ENCODE peak calls at places on chromosomes 4 and X, in seven cellular contexts. Z is tibial nerve; Y is activated CD8-positive, alpha-beta memory T cell treated with anti-CD3 and anti-CD28 coated beads, Interleukin-2, amount 50 U/mL, for 4 hours; T is NCI-H345; F is occipital lobe; H is progenitor cell of endocrine pancreas; U is foreskin melanocyte. K is an unnamed sample.

GRCh38 chrX:37716502-37717068 is 31.0 kb downstream of the XK start:
- DNase-seq in T (no peak), Z (no peak), Y (no peak), F (no peak), U (no peak), H (no peak), K (no peak)

GRCh38 chrX:19554786-19555185 is 39.5 kb upstream of the MAP3K15 start:
- DNase-seq in T (no peak), Y (no peak), H (no peak), U (peak), Z (no peak), F (no peak), K (no peak)

GRCh38 chr4:81845761-81846160 is 374.1 kb upstream of the RASGEF1B start:
- DNase-seq in T (no peak), Z (no peak), H (no peak), Y (no peak), F (no peak), U (no peak), K (no peak)

GRCh38 chr4:139746430-139746829 is 80.8 kb downstream of the MGST2 start:
- DNase-seq in U (no peak), Z (no peak), F (no peak), H (no peak), T (no peak), Y (no peak), K (no peak)

GRCh38 chr4:9762823-9763475 is 18.5 kb upstream of the DRD5 start:
- DNase-seq in T (peak), Z (peak), F (peak), Y (no peak), U (peak), H (peak), K (peak)

GRCh38 chr4:87188932-87189331 is 31.5 kb downstream of the KLHL8 start:
- DNase-seq in U (no peak), H (no peak), Y (no peak), Z (no peak), F (no peak), T (no peak), K (no peak)

GRCh38 chr4:1041147-1041935 is 29.9 kb downstream of the FGFRL1 start:
- DNase-seq in U (no peak), F (peak), T (peak), H (no peak), Y (no peak), Z (no peak), K (peak)

GRCh38 chr4:83369825-83370639 is 35.4 kb upstream of the HPSE start:
- DNase-seq in H (no peak), Y (no peak), Z (no peak), U (no peak), T (no peak), F (no peak), K (no peak)

GRCh38 chr4:189773909-189774308 is 166.8 kb upstream of the FRG1 start:
- DNase-seq in Z (no peak), U (no peak), H (no peak), Y (no peak), T (no peak), F (no peak), K (no peak)

GRCh38 chrX:56800801-56801200 is 71.8 kb downstream of the NBDY start:
- DNase-seq in U (no peak), Z (no peak), Y (peak), T (no peak), F (no peak), H (no peak), K (no peak)

GRCh38 chr4:61380865-61381264 is 180.7 kb downstream of the ADGRL3 start:
- DNase-seq in F (no peak), H (no peak), U (no peak), T (peak), Y (no peak), Z (no peak), K (no peak)

GRCh38 chr4:17561195-17561909 is 15.6 kb upstream of the LAP3 start:
- DNase-seq in Y (no peak), F (peak), T (no peak), U (no peak), H (no peak), Z (no peak), K (no peak)

GRCh38 chr4:46886711-46887110 is 22.3 kb downstream of the COX7B2 start:
- DNase-seq in Y (no peak), Z (no peak), H (no peak), F (no peak), U (peak), T (no peak), K (no peak)

GRCh38 chr4:185859106-185859505 is 47.1 kb upstream of the SORBS2 start:
- DNase-seq in H (no peak), U (peak), Y (no peak), Z (no peak), F (no peak), T (no peak), K (peak)

GRCh38 chr4:19248023-19248422 is 1003.7 kb upstream of the SLIT2 start:
- DNase-seq in H (no peak), F (no peak), T (no peak), Z (no peak), U (no peak), Y (no peak), K (no peak)

GRCh38 chr4:142615324-142615665 is 230.8 kb downstream of the INPP4B start:
- DNase-seq in F (no peak), Y (no peak), T (no peak), H (no peak), Z (no peak), U (no peak), K (peak)

GRCh38 chr4:124325676-124326075 is 386.9 kb downstream of the ANKRD50 start:
- DNase-seq in Y (no peak), F (no peak), H (no peak), Z (no peak), T (no peak), U (no peak), K (no peak)

GRCh38 chr4:185863946-185864345 is 52.0 kb upstream of the SORBS2 start:
- DNase-seq in Z (no peak), F (no peak), T (no peak), Y (no peak), U (no peak), H (no peak), K (no peak)

GRCh38 chrX:29257516-29257915 is 670.3 kb downstream of the IL1RAPL1 start:
- DNase-seq in T (no peak), H (no peak), Z (no peak), U (peak), F (no peak), Y (no peak), K (no peak)

GRCh38 chrX:12977761-12978204 is 2.9 kb downstream of the TMSB4X start:
- DNase-seq in T (no peak), Z (no peak), H (no peak), U (no peak), F (no peak), Y (no peak), K (no peak)

GRCh38 chr4:40419231-40419912 is 84.2 kb downstream of the CHRNA9 start:
- DNase-seq in Z (no peak), F (no peak), Y (no peak), H (no peak), U (no peak), T (no peak), K (no peak)

GRCh38 chr4:2898001-2898400 is 54.4 kb downstream of the ADD1 start:
- DNase-seq in Y (no peak), Z (no peak), F (no peak), T (no peak), U (no peak), H (no peak), K (no peak)

GRCh38 chrX:129823115-129823514 is 20.6 kb downstream of the ZDHHC9 start:
- DNase-seq in Z (peak), U (no peak), Y (peak), T (peak), F (no peak), H (no peak), K (peak)

GRCh38 chrX:96244955-96245354 is 439.7 kb upstream of the DIAPH2 start:
- DNase-seq in H (no peak), Z (no peak), F (no peak), T (no peak), Y (no peak), U (peak), K (no peak)

GRCh38 chr4:186727977-186728519 is 4.4 kb upstream of the FAT1 start:
- DNase-seq in T (no peak), H (no peak), F (no peak), U (peak), Z (no peak), Y (no peak), K (peak)